ENCODE peak calls at places on chromosomes 7 and 10, in six cellular contexts. N, Z, R, V, H and A are unnamed samples.

GRCh38 chr10:93826355-93826754 is 67.4 kb upstream of the SLC35G1 start:
- DNase-seq in V (no peak), Z (no peak), N (no peak), H (no peak), R (no peak), A (peak; percentile 74)

GRCh38 chr10:49605939-49606509 is 4.1 kb upstream of the SLC18A3 start:
- DNase-seq in R (no peak), Z (no peak), V (no peak), N (no peak), H (no peak), A (no peak)

GRCh38 chr7:65216469-65216868 is 157.2 kb upstream of the ZNF92 start:
- DNase-seq in Z (no peak), H (no peak), V (peak; percentile 83), R (peak; percentile 52), N (peak; percentile 36), A (peak; percentile 68)

GRCh38 chr7:103412151-103412550 is 33.9 kb downstream of the SLC26A5 start:
- DNase-seq in V (no peak), N (no peak), H (no peak), R (no peak), Z (no peak), A (no peak)

GRCh38 chr7:50791921-50792341 is 9.2 kb upstream of the GRB10 start:
- DNase-seq in V (peak; percentile 28), N (peak; percentile 66), Z (no peak), H (no peak), R (peak; percentile 20), A (peak; percentile 82)

GRCh38 chr7:33876600-33877274 is 28.6 kb upstream of the BMPER start:
- DNase-seq in R (no peak), H (no peak), V (no peak), N (no peak), Z (no peak), A (no peak)

GRCh38 chr7:102992820-102993531 is 80.2 kb downstream of the LRRC17 start:
- DNase-seq in V (peak; percentile 93), Z (no peak), H (no peak), R (peak; percentile 26), N (peak; percentile 100), A (peak; percentile 60)

GRCh38 chr7:22082886-22083710 is 137.4 kb upstream of the CDCA7L start:
- DNase-seq in Z (peak; percentile 65), R (peak; percentile 38), N (peak; percentile 86), H (peak; percentile 35), V (peak; percentile 81), A (peak; percentile 73)

GRCh38 chr7:51123322-51124021 is 193.1 kb downstream of the COBL start:
- DNase-seq in R (no peak), N (no peak), Z (peak; percentile 76), H (no peak), V (no peak), A (peak; percentile 41)

GRCh38 chr7:28433604-28434254 is 21.4 kb downstream of the CREB5 start:
- DNase-seq in R (no peak), Z (no peak), H (no peak), V (peak; percentile 21), N (no peak), A (peak; percentile 45)

GRCh38 chr7:45689011-45689796 is 115.0 kb downstream of the ADCY1 start:
- DNase-seq in H (no peak), V (no peak), R (peak; percentile 24), N (peak; percentile 21), Z (no peak), A (no peak)

GRCh38 chr10:5615263-5615820 is 51.1 kb downstream of the ASB13 start:
- DNase-seq in V (no peak), Z (no peak), H (no peak), N (no peak), R (peak; percentile 45), A (no peak)

GRCh38 chr10:26700884-26701630 is 3.6 kb downstream of the PDSS1 start:
- DNase-seq in H (no peak), R (peak; percentile 43), Z (no peak), V (no peak), N (no peak), A (no peak)

GRCh38 chr7:83162402-83163256 is at the start of gene PCLO:
- DNase-seq in R (peak; percentile 53), N (peak; percentile 54), V (peak; percentile 6), H (no peak), Z (peak; percentile 52), A (no peak)

GRCh38 chr10:48446785-48447184 is 140.3 kb downstream of the MAPK8 start:
- DNase-seq in V (no peak), H (no peak), N (no peak), R (no peak), Z (no peak), A (peak; percentile 23)

GRCh38 chr7:47591655-47592572 is 10.0 kb upstream of the TNS3 start:
- DNase-seq in R (peak; percentile 75), H (no peak), V (no peak), N (no peak), Z (peak; percentile 73), A (no peak)

GRCh38 chr7:149370790-149371189 is 90.1 kb downstream of the ZNF777 start:
- DNase-seq in Z (no peak), R (no peak), N (no peak), V (no peak), H (no peak), A (no peak)

GRCh38 chr7:86653919-86654659 is 10.4 kb downstream of the GRM3 start:
- DNase-seq in Z (no peak), V (no peak), H (no peak), N (no peak), R (no peak), A (no peak)

GRCh38 chr7:24406053-24406561 is 122.1 kb downstream of the NPY start:
- DNase-seq in N (no peak), V (no peak), H (no peak), Z (no peak), R (no peak), A (peak; percentile 20)

GRCh38 chr7:5452470-5452899 is 28.9 kb upstream of the TNRC18 start:
- DNase-seq in H (no peak), Z (no peak), V (peak; percentile 86), R (no peak), N (no peak), A (no peak)

GRCh38 chr10:52314007-52314821 is at the start of gene DKK1:
- DNase-seq in H (no peak), Z (peak; percentile 93), V (peak; percentile 14), N (peak; percentile 89), R (peak; percentile 91), A (no peak)

GRCh38 chr7:143288836-143289235 is 685 bp downstream of the CASP2 start:
- DNase-seq in Z (peak; percentile 23), R (no peak), N (peak; percentile 38), H (no peak), V (peak; percentile 41), A (peak; percentile 44)

GRCh38 chr7:93147358-93147757 is 827 bp downstream of the SAMD9L start:
- DNase-seq in H (peak; percentile 51), R (no peak), N (peak; percentile 76), V (peak; percentile 26), Z (peak; percentile 10), A (peak; percentile 67)
- TF ChIP-seq MAX in H (no peak), R (no peak), N (no peak), V (no peak), Z (no peak), A (no peak)

GRCh38 chr7:271266-272107 is 18.5 kb upstream of the FOXL3 start:
- DNase-seq in R (no peak), V (no peak), H (no peak), Z (no peak), N (no peak), A (no peak)

GRCh38 chr7:270351-270983 is 19.5 kb upstream of the FOXL3 start:
- DNase-seq in Z (no peak), V (no peak), N (no peak), H (no peak), R (no peak), A (no peak)

GRCh38 chr7:272108-272615 is 17.8 kb upstream of the FOXL3 start:
- DNase-seq in R (no peak), Z (no peak), H (no peak), N (no peak), V (no peak), A (no peak)

GRCh38 chr7:268991-269390 is 21.0 kb upstream of the FOXL3 start:
- DNase-seq in H (no peak), V (no peak), N (no peak), R (no peak), Z (no peak), A (no peak)

GRCh38 chr7:269721-270120 is 20.2 kb upstream of the FOXL3 start:
- DNase-seq in H (no peak), N (no peak), V (no peak), Z (no peak), R (no peak), A (no peak)
- TF ChIP-seq MYC in H (no peak), N (no peak), V (no peak), Z (no peak), R (no peak), A (no peak)

GRCh38 chr7:139725077-139725476 is 52.7 kb downstream of the HIPK2 start:
- DNase-seq in N (peak; percentile 33), Z (no peak), V (no peak), R (no peak), H (peak; percentile 59), A (no peak)
- TF ChIP-seq MAX in N (no peak), Z (no peak), V (no peak), R (no peak), H (no peak), A (no peak)

GRCh38 chr7:157841757-157842390 is 505.1 kb downstream of the DNAJB6 start:
- DNase-seq in Z (no peak), N (no peak), R (no peak), H (no peak), V (no peak), A (no peak)
- TF ChIP-seq MYC in Z (no peak), N (no peak), R (no peak), H (no peak), V (no peak), A (no peak)

DNA sequence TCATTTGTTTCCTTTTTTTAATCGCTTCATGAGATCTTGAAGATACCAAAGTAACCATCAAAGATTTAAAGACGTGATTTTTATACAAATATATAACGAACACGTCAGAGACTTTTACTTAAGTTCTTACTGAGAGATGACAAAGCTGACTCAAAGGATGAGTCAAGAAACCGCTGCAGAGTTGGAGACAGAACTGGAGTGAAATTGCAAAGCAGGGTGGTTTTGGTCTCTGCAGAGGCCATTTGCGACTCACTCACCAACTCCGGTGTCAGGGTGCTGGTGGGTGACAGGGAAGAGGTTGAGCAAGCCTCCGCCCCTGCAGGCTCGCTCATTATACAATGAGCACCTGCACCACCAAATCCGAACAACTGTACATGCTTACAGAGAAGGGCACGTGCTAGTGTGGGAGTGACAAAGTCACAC is 75.2 kb downstream of the DNAJB6 start:
- DNase-seq in R (no peak), H (no peak), Z (no peak), V (no peak), N (no peak), A (peak; percentile 97)
- TF ChIP-seq MAX in R (no peak), H (no peak), Z (no peak), V (no peak), N (no peak), A (peak; percentile 95)